ENCODE peak calls at places on chromosomes 1 and 21, in seven cellular contexts. D is T-helper 2 cell; A is stimulated activated CD4-positive, alpha-beta T cell treated with anti-CD3 and anti-CD28 coated beads, TNF-alpha, amount 100 ng/mL, for 24 hours; O is activated CD8-positive, alpha-beta memory T cell treated with anti-CD3 and anti-CD28 coated beads for 24 hours; F is stimulated activated CD8-positive, alpha-beta memory T cell treated with anti-CD3 and anti-CD28 coated beads, Interleukin-4, amount 100 ng/mL, for 24 hours; H is activated naive CD4-positive, alpha-beta T cell treated with anti-CD3 and anti-CD28 coated beads, Interleukin-2, amount 50 U/mL, for 16 hours; Z is NCI-H1417. Q is an unnamed sample.

GRCh38 chr1:243963566-243963965 is 87.5 kb upstream of the ZBTB18 start:
- DNase-seq in F (no peak), D (no peak), O (no peak), H (no peak), A (no peak), Z (no peak), Q (no peak)

GRCh38 chr1:23524716-23525401 is 6.2 kb downstream of the E2F2 start:
- DNase-seq in D (peak), F (no peak), H (no peak), A (no peak), O (no peak), Z (peak), Q (no peak)

GRCh38 chr1:185526318-185527307 is 207.6 kb upstream of the HMCN1 start:
- DNase-seq in A (no peak), O (no peak), D (no peak), H (no peak), Z (no peak), F (no peak), Q (no peak)

GRCh38 chr1:167782946-167783345 is 61.2 kb downstream of the MPZL1 start:
- DNase-seq in D (no peak), A (no peak), H (no peak), O (no peak), Z (no peak), F (no peak), Q (no peak)

GRCh38 chr1:84782311-84782771 is 92.1 kb upstream of the SSX2IP start:
- DNase-seq in O (peak), F (peak), H (peak), A (peak), Z (peak), D (peak), Q (peak)

GRCh38 chr21:36245649-36246048 is 74.3 kb upstream of the MORC3 start:
- DNase-seq in H (no peak), Z (no peak), O (no peak), A (no peak), F (no peak), D (no peak), Q (no peak)

GRCh38 chr1:87045757-87046422 is 131.5 kb downstream of the HS2ST1 start:
- DNase-seq in Z (no peak), F (no peak), A (peak), O (peak), D (peak), H (peak), Q (no peak)

GRCh38 chr1:53369034-53369750 is 41.3 kb upstream of the LRP8 start:
- DNase-seq in D (no peak), H (no peak), Z (no peak), A (no peak), F (no peak), O (peak), Q (no peak)

GRCh38 chr1:3399732-3400131 is 54.7 kb upstream of the ARHGEF16 start:
- DNase-seq in F (no peak), H (no peak), Z (no peak), A (no peak), D (no peak), O (no peak), Q (no peak)

GRCh38 chr1:116537439-116537838 is 33.4 kb downstream of the CD58 start:
- DNase-seq in F (no peak), O (no peak), Z (no peak), A (no peak), H (no peak), D (no peak), Q (no peak)

GRCh38 chr1:54460861-54461382 is 54.7 kb upstream of the SSBP3 start:
- DNase-seq in A (no peak), O (no peak), H (no peak), D (no peak), F (no peak), Z (no peak), Q (no peak)

GRCh38 chr1:109792056-109792831 is 28.5 kb upstream of the EPS8L3 start:
- DNase-seq in Z (no peak), F (no peak), D (no peak), H (peak), A (no peak), O (peak), Q (peak)

GRCh38 chr1:234396871-234397270 is 23.6 kb downstream of the COA6 start:
- DNase-seq in A (no peak), F (no peak), D (no peak), Z (no peak), O (no peak), H (no peak), Q (no peak)

Q was measured in Ammon's horn.